ENCODE peak calls at places on chromosomes 1 and 21, in nine cellular contexts. One of them, this sample, is unnamed.

GRCh38 chr1:168100315-168101002 is 36.3 kb downstream of the GPR161 start:
- DNase-seq in effector memory CD8-positive, alpha-beta T cell: no peak
- DNase-seq in NCI-H1092 treated with DMSO at 0.1 percent for 48 hours: no peak
- DNase-seq in AG04450: no peak
- DNase-seq in kidney: no peak
- DNase-seq in mesothelial cell of epicardium: no peak
- DNase-seq in stimulated activated CD4-positive, alpha-beta T cell treated with anti-CD3 and anti-CD28 coated beads, TNF-alpha, amount 100 ng/mL, for 1 hour: no peak
- DNase-seq in lower lobe of right lung: no peak
- DNase-seq in aorta: no peak
- DNase-seq in this sample: no peak

GRCh38 chr1:33169290-33170055 is 12.4 kb downstream of the TRIM62 start:
- DNase-seq in NCI-H1092 treated with DMSO at 0.1 percent for 48 hours: peak; percentile 44
- DNase-seq in aorta: no peak
- DNase-seq in effector memory CD8-positive, alpha-beta T cell: no peak
- DNase-seq in mesothelial cell of epicardium: no peak
- DNase-seq in lower lobe of right lung: no peak
- DNase-seq in AG04450: no peak
- DNase-seq in stimulated activated CD4-positive, alpha-beta T cell treated with anti-CD3 and anti-CD28 coated beads, TNF-alpha, amount 100 ng/mL, for 1 hour: no peak
- DNase-seq in kidney: no peak
- DNase-seq in this sample: no peak

GRCh38 chr21:42160111-42160949 is 58.6 kb upstream of the ABCG1 start:
- DNase-seq in AG04450: no peak
- DNase-seq in effector memory CD8-positive, alpha-beta T cell: no peak
- DNase-seq in kidney: peak; percentile 69
- DNase-seq in stimulated activated CD4-positive, alpha-beta T cell treated with anti-CD3 and anti-CD28 coated beads, TNF-alpha, amount 100 ng/mL, for 1 hour: no peak
- DNase-seq in lower lobe of right lung: no peak
- DNase-seq in aorta: no peak
- DNase-seq in NCI-H1092 treated with DMSO at 0.1 percent for 48 hours: no peak
- DNase-seq in mesothelial cell of epicardium: no peak
- DNase-seq in this sample: no peak

GRCh38 chr1:183733610-183734219 is 71.2 kb upstream of the RGL1 start:
- DNase-seq in NCI-H1092 treated with DMSO at 0.1 percent for 48 hours: no peak
- DNase-seq in kidney: no peak
- DNase-seq in stimulated activated CD4-positive, alpha-beta T cell treated with anti-CD3 and anti-CD28 coated beads, TNF-alpha, amount 100 ng/mL, for 1 hour: no peak
- DNase-seq in effector memory CD8-positive, alpha-beta T cell: no peak
- DNase-seq in AG04450: no peak
- DNase-seq in mesothelial cell of epicardium: no peak
- DNase-seq in aorta: no peak
- DNase-seq in lower lobe of right lung: no peak
- DNase-seq in this sample: no peak

GRCh38 chr1:23343246-23344110 is 606 bp downstream of the HNRNPR start:
- DNase-seq in aorta: no peak
- DNase-seq in mesothelial cell of epicardium: no peak
- DNase-seq in stimulated activated CD4-positive, alpha-beta T cell treated with anti-CD3 and anti-CD28 coated beads, TNF-alpha, amount 100 ng/mL, for 1 hour: no peak
- DNase-seq in NCI-H1092 treated with DMSO at 0.1 percent for 48 hours: peak; percentile 50
- DNase-seq in effector memory CD8-positive, alpha-beta T cell: no peak
- DNase-seq in lower lobe of right lung: peak; percentile 54
- DNase-seq in kidney: no peak
- DNase-seq in AG04450: peak; percentile 45
- DNase-seq in this sample: peak; percentile 7

GRCh38 chr1:30371179-30371788 is 352.1 kb downstream of the MATN1 start:
- DNase-seq in lower lobe of right lung: no peak
- DNase-seq in mesothelial cell of epicardium: no peak
- DNase-seq in aorta: no peak
- DNase-seq in AG04450: no peak
- DNase-seq in NCI-H1092 treated with DMSO at 0.1 percent for 48 hours: no peak
- DNase-seq in kidney: peak; percentile 32
- DNase-seq in stimulated activated CD4-positive, alpha-beta T cell treated with anti-CD3 and anti-CD28 coated beads, TNF-alpha, amount 100 ng/mL, for 1 hour: no peak
- DNase-seq in effector memory CD8-positive, alpha-beta T cell: no peak
- DNase-seq in this sample: no peak

GRCh38 chr1:204463125-204464060 is 31.2 kb downstream of the PIK3C2B start:
- DNase-seq in kidney: no peak
- DNase-seq in NCI-H1092 treated with DMSO at 0.1 percent for 48 hours: no peak
- DNase-seq in aorta: no peak
- DNase-seq in effector memory CD8-positive, alpha-beta T cell: no peak
- DNase-seq in mesothelial cell of epicardium: no peak
- DNase-seq in stimulated activated CD4-positive, alpha-beta T cell treated with anti-CD3 and anti-CD28 coated beads, TNF-alpha, amount 100 ng/mL, for 1 hour: no peak
- DNase-seq in lower lobe of right lung: no peak
- DNase-seq in AG04450: no peak
- DNase-seq in this sample: no peak

GRCh38 chr1:226658538-226659125 is 80.5 kb downstream of the ITPKB start:
- DNase-seq in kidney: peak; percentile 63
- DNase-seq in AG04450: no peak
- DNase-seq in effector memory CD8-positive, alpha-beta T cell: no peak
- DNase-seq in stimulated activated CD4-positive, alpha-beta T cell treated with anti-CD3 and anti-CD28 coated beads, TNF-alpha, amount 100 ng/mL, for 1 hour: no peak
- DNase-seq in mesothelial cell of epicardium: no peak
- DNase-seq in aorta: peak; percentile 60
- DNase-seq in NCI-H1092 treated with DMSO at 0.1 percent for 48 hours: no peak
- DNase-seq in lower lobe of right lung: no peak
- DNase-seq in this sample: no peak

GRCh38 chr1:206575165-206575893 is 36.9 kb downstream of the EIF2D start:
- DNase-seq in AG04450: peak; percentile 73
- DNase-seq in effector memory CD8-positive, alpha-beta T cell: peak; percentile 57
- DNase-seq in stimulated activated CD4-positive, alpha-beta T cell treated with anti-CD3 and anti-CD28 coated beads, TNF-alpha, amount 100 ng/mL, for 1 hour: no peak
- DNase-seq in aorta: no peak
- DNase-seq in mesothelial cell of epicardium: no peak
- DNase-seq in NCI-H1092 treated with DMSO at 0.1 percent for 48 hours: peak; percentile 42
- DNase-seq in kidney: no peak
- DNase-seq in lower lobe of right lung: peak; percentile 63
- DNase-seq in this sample: no peak